ENCODE peak calls at places on chromosomes 16 and 17, in ten cellular contexts. P is neural progenitor cell; B is HCT116; Z is WERI-Rb-1; W is cardiac muscle cell; M is thyroid gland; K is H1; U is CD8-positive, alpha-beta T cell; T is PC-9; H is sigmoid colon. V is an unnamed sample. For H3K36me3, the result is how much of the 10 kb centered on the place peaks cover.

GRCh38 chr16:51034481-51035109 is 116.5 kb downstream of the SALL1 start:
- DNase-seq in Z (no peak), W (no peak), K (no peak), P (no peak), M (peak), H (no peak), T (no peak), B (no peak), U (no peak), V (no peak)

GRCh38 chr16:30953511-30954124 is 3.9 kb upstream of the SETD1A start:
- DNase-seq in M (peak), B (peak), H (peak), T (no peak), Z (peak), W (peak), K (peak), U (peak), P (peak), V (peak)

GRCh38 chr17:7889166-7889584 is 586 bp downstream of the CHD3 start:
- DNase-seq in M (peak), K (no peak), T (peak), W (peak), Z (peak), H (peak), P (peak), U (no peak), B (peak), V (no peak)

GRCh38 chr17:75208161-75208560 is 2.7 kb downstream of the NUP85 start:
- DNase-seq in M (no peak), K (no peak), W (no peak), U (no peak), P (no peak), T (no peak), Z (no peak), H (no peak), B (no peak), V (no peak)

GRCh38 chr17:72725432-72726068 is 366.9 kb downstream of the SLC39A11 start:
- DNase-seq in Z (peak), B (peak), M (peak), H (no peak), W (peak), P (peak), T (no peak), U (peak), K (no peak), V (peak)

GRCh38 chr17:81867123-81867951 is 3.8 kb downstream of the ARHGDIA start:
- DNase-seq in W (peak), U (no peak), P (peak), H (no peak), T (no peak), Z (peak), M (no peak), B (no peak), K (no peak), V (no peak)

GRCh38 chr16:26273607-26274006 is 581.8 kb downstream of the HS3ST4 start:
- DNase-seq in K (no peak), T (no peak), W (no peak), H (no peak), M (no peak), U (no peak), B (no peak), Z (no peak), P (no peak), V (no peak)

GRCh38 chr16:68873635-68874471 is 30.5 kb downstream of the TANGO6 start:
- DNase-seq in B (no peak), K (no peak), T (no peak), M (no peak), W (no peak), H (no peak), P (peak), U (no peak), Z (no peak), V (no peak)

GRCh38 chr17:68424861-68425260 is 32.4 kb downstream of the WIPI1 start:
- DNase-seq in K (no peak), Z (no peak), P (peak), H (no peak), W (no peak), T (peak), U (no peak), B (no peak), M (peak), V (no peak)

GRCh38 chr17:1197781-1198490 is 18.2 kb upstream of the ABR start:
- DNase-seq in P (no peak), Z (no peak), U (peak), K (no peak), T (no peak), W (no peak), M (peak), B (no peak), H (peak), V (peak)

GRCh38 chr16:53465606-53466290 is 31.5 kb downstream of the RBL2 start:
- DNase-seq in W (no peak), K (no peak), H (no peak), T (no peak), P (no peak), M (no peak), Z (no peak), U (no peak), B (peak), V (no peak)

GRCh38 chr17:45436625-45437460 is 4.2 kb upstream of the ARHGAP27 start:
- DNase-seq in K (no peak), P (no peak), M (no peak), T (no peak), U (no peak), B (no peak), H (peak), W (no peak), Z (no peak), V (no peak)

GRCh38 chr17:38447502-38448095 is 19.3 kb downstream of the ARHGAP23 start:
- DNase-seq in T (no peak), P (no peak), H (no peak), B (no peak), W (no peak), K (no peak), U (no peak), M (no peak), Z (no peak), V (no peak)

GRCh38 chr17:75536401-75536800 is 10.9 kb downstream of the LLGL2 start:
- DNase-seq in P (no peak), H (no peak), B (no peak), U (no peak), K (no peak), W (no peak), T (no peak), M (no peak), Z (peak), V (no peak)

GRCh38 chr17:39576187-39576586 is 31.5 kb downstream of the NEUROD2 start:
- DNase-seq in H (no peak), B (peak), P (peak), T (no peak), Z (no peak), M (no peak), U (no peak), K (no peak), W (peak), V (no peak)

GRCh38 chr16:23286131-23286532 is 16.0 kb upstream of the SCNN1B start:
- DNase-seq in B (no peak), H (no peak), M (no peak), P (no peak), W (no peak), T (peak), U (no peak), Z (no peak), K (no peak), V (no peak)

GRCh38 chr16:30381351-30382041 is 865 bp downstream of the SEPTIN1 start:
- DNase-seq in T (no peak), K (no peak), W (no peak), B (no peak), P (no peak), U (no peak), H (no peak), Z (no peak), M (no peak), V (no peak)

GRCh38 chr17:11238710-11239109 is 2.3 kb upstream of the SHISA6 start:
- DNase-seq in H (no peak), T (no peak), K (no peak), W (no peak), U (no peak), B (no peak), P (no peak), Z (no peak), M (no peak), V (no peak)

GRCh38 chr16:12332553-12332952 is 356.0 kb downstream of the SNX29 start:
- DNase-seq in T (no peak), P (no peak), Z (no peak), B (no peak), H (no peak), M (no peak), U (no peak), W (no peak), K (no peak), V (no peak)

GRCh38 chr17:3965123-3965800 is 1.0 kb upstream of the ATP2A3 start:
- DNase-seq in B (peak), P (peak), M (peak), T (peak), U (peak), Z (peak), W (peak), K (no peak), H (no peak), V (peak)

GRCh38 chr17:32553168-32553567 is 66.4 kb downstream of the CDK5R1 start:
- DNase-seq in T (no peak), U (no peak), H (no peak), P (no peak), B (no peak), W (no peak), Z (no peak), M (peak), K (no peak), V (no peak)

GRCh38 chr17:15944720-15945492 is at the start of gene ADORA2B:
- DNase-seq in B (no peak), W (peak), U (peak), P (peak), K (no peak), H (peak), M (peak), Z (peak), T (peak), V (peak)

GRCh38 chr17:44587339-44587738 is 30.1 kb downstream of the FZD2 start:
- DNase-seq in B (peak), W (peak), T (peak), H (no peak), K (no peak), Z (no peak), U (no peak), P (no peak), M (peak), V (no peak)

GRCh38 chr16:81035975-81036750 is 521 bp downstream of the ATMIN start:
- DNase-seq in M (peak), P (peak), Z (peak), U (no peak), B (no peak), T (no peak), K (no peak), W (peak), H (peak), V (no peak)

GRCh38 chr17:19650826-19651225 is 2.3 kb downstream of the ALDH3A2 start:
- DNase-seq in P (no peak), H (no peak), U (no peak), Z (no peak), K (no peak), W (no peak), M (no peak), T (peak), B (no peak), V (no peak)

GRCh38 chr17:8922451-8922850 is 43.1 kb downstream of the PIK3R5 start:
- DNase-seq in U (no peak), W (no peak), P (no peak), B (no peak), Z (no peak), K (no peak), H (no peak), M (no peak), T (no peak), V (no peak)

GRCh38 chr17:20281860-20282259 is 185.5 kb downstream of the LGALS9B start:
- DNase-seq in B (no peak), P (no peak), T (no peak), M (peak), W (no peak), Z (no peak), K (no peak), U (no peak), H (no peak), V (no peak)

GRCh38 chr17:3710951-3711383 is 12.7 kb upstream of the HASPIN start:
- DNase-seq in K (no peak), Z (no peak), H (no peak), B (no peak), W (no peak), U (peak), T (peak), P (no peak), M (no peak), V (peak)

GRCh38 chr16:27472091-27473020 is 70.4 kb downstream of the IL21R start:
- DNase-seq in Z (no peak), B (no peak), H (no peak), K (no peak), U (no peak), M (no peak), W (no peak), T (no peak), P (no peak), V (no peak)

GRCh38 chr16:85222151-85222863 is 110.0 kb upstream of the CIBAR2 start:
- DNase-seq in Z (peak), W (no peak), H (no peak), P (peak), T (no peak), B (no peak), M (no peak), U (no peak), K (no peak), V (no peak)
- H3K36me3 ChIP-seq in Z (under half), W (under half), H (under half), P (under half), T (under half), B (under half), M (under half), U (under half), K (under half), V (under half)

GRCh38 chr17:60371818-60372510 is 20.0 kb downstream of the USP32 start:
- DNase-seq in M (no peak), B (no peak), K (no peak), Z (no peak), W (no peak), T (no peak), H (no peak), P (no peak), U (no peak), V (no peak)
- H3K27ac ChIP-seq in M (no peak), B (no peak), K (no peak), Z (no peak), W (no peak), T (no peak), H (no peak), P (no peak), U (no peak), V (no peak)

GRCh38 chr17:56903560-56903959 is 10.3 kb downstream of the TRIM25 start:
- DNase-seq in H (no peak), K (no peak), W (no peak), B (no peak), T (no peak), M (no peak), Z (no peak), U (no peak), P (no peak), V (no peak)
- H3K36me3 ChIP-seq in H (half or more), K (under half), W (under half), B (half or more), T (half or more), M (under half), Z (half or more), U (half or more), P (under half), V (under half)

GRCh38 chr17:50947844-50948514 is 81.8 kb upstream of the TOB1 start:
- DNase-seq in U (no peak), W (no peak), Z (no peak), K (no peak), B (no peak), M (peak), T (peak), H (peak), P (no peak), V (no peak)

GRCh38 chr17:50952889-50953288 is 86.7 kb upstream of the TOB1 start:
- DNase-seq in T (no peak), M (no peak), Z (no peak), K (no peak), U (no peak), W (no peak), B (no peak), H (no peak), P (no peak), V (no peak)

GRCh38 chr17:50949128-50950001 is 83.2 kb upstream of the TOB1 start:
- DNase-seq in T (peak), K (no peak), U (no peak), M (no peak), H (peak), P (no peak), Z (peak), B (no peak), W (no peak), V (no peak)

GRCh38 chr17:50948711-50949110 is 82.6 kb upstream of the TOB1 start:
- DNase-seq in B (no peak), T (peak), K (no peak), W (no peak), P (no peak), U (no peak), Z (no peak), H (no peak), M (no peak), V (no peak)

DNA sequence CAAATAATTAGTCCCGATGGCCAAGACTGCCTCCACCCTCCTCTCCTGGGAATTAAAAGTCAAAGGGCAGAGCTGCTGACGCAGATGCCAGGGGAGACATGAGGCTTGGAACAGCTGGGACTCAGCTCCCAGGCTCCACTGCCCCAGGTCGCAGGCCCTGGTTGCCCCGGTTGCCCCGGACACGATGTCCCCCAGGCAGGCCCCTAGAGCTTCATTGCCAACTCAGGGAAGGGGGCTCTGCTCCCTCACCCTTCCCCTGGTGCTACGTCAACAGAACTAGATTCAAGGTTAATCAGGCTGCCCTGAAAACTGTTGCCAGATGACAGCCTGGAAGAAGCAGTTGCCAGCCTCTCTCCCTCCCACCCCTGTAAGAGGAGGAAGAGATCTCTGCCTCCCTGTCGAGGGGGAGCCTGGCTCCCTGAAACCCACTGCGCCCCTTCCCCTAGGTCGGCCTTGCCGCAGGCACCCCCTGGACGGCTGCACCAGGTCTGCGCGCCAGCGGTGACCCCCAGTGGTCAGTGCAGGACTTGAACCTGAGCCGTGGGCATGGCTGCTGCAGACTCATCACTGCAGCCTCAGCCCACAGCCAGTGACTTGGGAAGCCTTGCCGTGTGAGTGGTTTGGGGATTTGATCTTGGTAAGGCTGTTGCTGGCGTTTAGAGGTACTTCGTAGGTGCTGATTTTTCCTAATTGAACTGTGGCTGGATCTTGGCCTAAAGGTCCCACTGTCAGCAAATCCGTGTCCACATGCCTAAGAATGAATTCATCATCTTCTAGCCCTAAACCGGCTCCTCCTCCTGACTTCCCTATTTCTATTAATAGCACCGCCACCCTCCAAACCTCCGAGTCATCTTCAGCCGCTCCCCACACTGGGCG is 84.1 kb upstream of the TOB1 start:
- DNase-seq in T (peak), K (no peak), P (peak), H (peak), U (peak), B (peak), W (peak), M (peak), Z (peak), V (peak)
- H3K27ac ChIP-seq in T (peak), K (no peak), P (no peak), H (peak), U (no peak), B (peak), W (peak), M (peak), Z (peak), V (no peak)

GRCh38 chr16:87706278-87707000 is 59.3 kb downstream of the KLHDC4 start:
- DNase-seq in M (peak), U (no peak), T (no peak), K (no peak), H (no peak), Z (no peak), W (no peak), P (peak), B (no peak), V (no peak)

GRCh38 chr16:87703071-87703470 is 62.7 kb downstream of the KLHDC4 start:
- DNase-seq in W (no peak), P (no peak), H (no peak), U (no peak), Z (no peak), T (no peak), M (no peak), B (no peak), K (no peak), V (no peak)

GRCh38 chr16:87705780-87706277 is 60.0 kb downstream of the KLHDC4 start:
- DNase-seq in U (no peak), Z (peak), H (no peak), K (no peak), P (peak), W (no peak), B (no peak), M (peak), T (no peak), V (no peak)

GRCh38 chr16:87703835-87704375 is 61.9 kb downstream of the KLHDC4 start:
- DNase-seq in W (no peak), B (no peak), T (no peak), U (no peak), M (no peak), P (no peak), K (no peak), Z (peak), H (no peak), V (no peak)

DNA sequence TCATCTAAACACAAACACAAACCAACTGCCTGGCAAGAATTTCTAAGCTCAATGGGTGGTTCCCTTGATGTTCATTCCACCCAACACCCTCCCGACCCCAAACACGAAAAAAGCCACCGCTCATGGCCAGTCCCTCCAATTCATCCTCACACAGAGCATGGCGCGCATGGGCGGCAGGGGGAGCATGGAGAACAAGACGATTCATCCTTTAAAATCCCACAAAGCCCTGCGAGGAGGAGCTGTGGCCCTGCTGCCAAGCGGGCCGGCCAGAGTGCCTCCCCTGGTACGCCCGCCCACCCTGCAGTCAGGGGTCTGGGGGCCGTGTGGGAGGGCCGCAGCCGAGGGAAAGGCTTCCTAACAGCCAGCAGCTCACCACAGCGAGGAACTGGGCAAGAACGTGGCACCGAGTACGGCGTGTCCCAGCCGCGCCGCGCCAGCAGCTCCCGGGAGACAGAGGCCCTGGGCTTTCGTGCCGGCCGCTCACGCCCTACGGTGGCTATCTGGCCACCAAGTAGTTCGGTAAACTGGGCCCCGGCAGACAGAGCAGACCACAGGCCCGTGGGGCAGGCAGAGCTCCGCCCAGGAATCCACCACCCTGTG is 60.9 kb downstream of the KLHDC4 start:
- DNase-seq in U (no peak), T (no peak), Z (no peak), B (no peak), W (no peak), P (no peak), H (no peak), M (no peak), K (no peak), V (no peak)
- H3K36me3 ChIP-seq in U (under half), T (under half), Z (under half), B (under half), W (under half), P (under half), H (under half), M (under half), K (under half), V (half or more)

GRCh38 chr17:22233382-22233781 is 541.1 kb downstream of the KCNJ18 start:
- DNase-seq in M (no peak), K (no peak), P (no peak), U (no peak), Z (no peak), T (no peak), B (no peak), W (no peak), H (no peak), V (no peak)
- H3K27ac ChIP-seq in M (no peak), K (no peak), P (no peak), U (no peak), Z (no peak), T (no peak), B (no peak), W (no peak), H (no peak), V (no peak)

DNA sequence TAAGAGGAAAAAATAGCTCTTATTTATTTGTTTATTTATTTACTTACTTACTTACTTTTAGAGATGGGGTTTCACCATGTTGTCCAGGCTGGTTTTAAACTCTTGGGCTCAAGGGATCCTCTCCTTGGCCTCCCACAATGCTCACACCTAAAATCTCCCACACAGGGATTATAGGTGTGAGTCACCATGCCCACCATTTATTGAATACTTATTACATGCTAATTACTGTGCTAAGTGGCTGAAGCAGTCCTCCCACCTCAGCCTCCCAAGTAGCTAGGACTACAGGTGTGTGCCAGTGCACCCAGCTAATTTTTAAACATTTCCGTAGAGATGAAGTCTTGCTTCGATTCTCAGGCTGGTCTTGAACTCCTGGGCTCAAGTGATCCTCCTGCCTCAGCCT is 11.0 kb upstream of the ITGB3 start:
- DNase-seq in B (no peak), H (no peak), W (no peak), Z (no peak), T (no peak), K (no peak), U (no peak), M (no peak), P (no peak), V (no peak)
- H3K36me3 ChIP-seq in B (under half), H (under half), W (under half), Z (under half), T (under half), K (under half), U (under half), M (under half), P (under half), V (under half)